ENCODE peak calls at places on chromosomes 7 and 10, in nine cellular contexts. I is Panc1, J is adrenal gland, G is Peyer's patch, O is mammary epithelial cell, F is fibroblast of lung, M is lower lobe of right lung, C is dorsolateral prefrontal cortex, A is lung. Q is an unnamed sample.
A peak's percentile ranks its signal among the peaks of the same experiment; 100 is the strongest.

GRCh38 chr7:76048668-76048988 is 722 bp downstream of the MDH2 start:
- DNase-seq in I (no peak), J (peak; percentile 37), G (no peak), O (no peak), F (no peak), M (peak; percentile 61), C (no peak), A (peak; percentile 39), Q (no peak)

GRCh38 chr7:25864943-25865633 is 286.9 kb upstream of the NFE2L3 start:
- DNase-seq in I (no peak), J (no peak), G (no peak), O (no peak), F (no peak), M (no peak), C (no peak), A (no peak), Q (no peak)

GRCh38 chr10:23157691-23158369 is 34.3 kb upstream of the PTF1A start:
- DNase-seq in I (no peak), J (peak; percentile 51), G (no peak), O (peak; percentile 33), F (peak; percentile 60), M (no peak), C (no peak), A (no peak), Q (no peak)

GRCh38 chr10:13632879-13633437 is 46.2 kb downstream of the PRPF18 start:
- DNase-seq in I (no peak), J (no peak), G (no peak), O (no peak), F (no peak), M (no peak), C (no peak), A (no peak), Q (no peak)

GRCh38 chr10:48801026-48801425 is 116.4 kb downstream of the WDFY4 start:
- DNase-seq in I (no peak), J (no peak), G (no peak), O (peak; percentile 54), F (no peak), M (no peak), C (no peak), A (no peak), Q (no peak)

GRCh38 chr10:76540786-76541185 is 1096.8 kb downstream of the KCNMA1 start:
- DNase-seq in I (no peak), J (no peak), G (no peak), O (peak; percentile 40), F (peak; percentile 32), M (no peak), C (no peak), A (no peak), Q (no peak)

GRCh38 chr10:115710136-115710535 is 562.9 kb downstream of the GFRA1 start:
- DNase-seq in I (no peak), J (no peak), G (no peak), O (no peak), F (no peak), M (no peak), C (no peak), A (no peak), Q (no peak)

GRCh38 chr7:88357794-88358533 is 51.3 kb upstream of the STEAP4 start:
- DNase-seq in I (no peak), J (peak; percentile 24), G (no peak), O (peak; percentile 36), F (no peak), M (no peak), C (no peak), A (no peak), Q (no peak)

GRCh38 chr10:34730726-34731125 is 84.4 kb downstream of the PARD3 start:
- DNase-seq in I (no peak), J (no peak), G (no peak), O (no peak), F (peak; percentile 78), M (no peak), C (no peak), A (no peak), Q (no peak)

DNA sequence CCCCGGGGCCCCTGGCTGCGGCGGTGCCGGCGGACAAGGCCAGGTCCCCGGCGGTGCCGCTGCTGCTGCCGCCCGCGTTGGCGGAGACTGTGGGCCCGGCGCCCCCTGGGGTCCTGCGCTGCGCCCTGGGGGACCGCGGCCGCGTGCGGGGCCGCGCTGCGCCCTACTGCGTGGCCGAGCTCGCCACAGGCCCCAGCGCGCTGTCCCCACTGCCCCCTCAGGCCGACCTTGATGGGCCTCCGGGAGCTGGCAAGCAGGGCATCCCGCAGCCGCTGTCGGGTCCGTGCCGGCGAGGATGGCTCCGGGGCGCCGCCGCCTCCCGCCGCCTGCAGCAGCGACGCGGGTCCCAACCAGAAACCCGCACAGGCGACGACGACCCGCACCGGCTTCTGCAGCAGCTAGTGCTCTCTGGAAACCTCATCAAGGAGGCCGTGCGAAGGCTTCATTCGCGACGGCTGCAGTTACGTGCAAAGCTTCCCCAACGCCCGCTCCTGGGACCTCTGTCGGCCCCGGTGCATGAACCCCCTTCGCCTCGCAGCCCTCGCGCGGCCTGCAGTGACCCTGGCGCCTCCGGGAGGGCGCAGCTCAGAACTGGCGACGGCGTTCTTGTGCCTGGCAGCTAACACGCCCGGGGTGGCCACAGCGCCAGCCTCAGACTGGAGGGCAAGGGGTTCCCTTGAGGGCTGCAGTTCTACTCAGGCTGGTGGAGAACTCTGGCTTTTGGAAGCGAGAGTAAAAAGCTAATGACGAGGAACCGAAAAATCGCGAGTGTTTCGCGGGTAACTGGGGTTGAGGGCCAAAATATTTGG is 804 bp downstream of the FRAT1 start:
- DNase-seq in I (no peak), J (peak; percentile 56), G (peak; percentile 77), O (peak; percentile 18), F (no peak), M (peak; percentile 84), C (peak; percentile 52), A (peak; percentile 61), Q (no peak)
- H3K27ac ChIP-seq in I (peak overlapping the region; percentile 54), J (peak overlapping the region; percentile 98), G (peak overlapping the region; percentile 98), O (no peak overlapping the region), F (peak overlapping the region; percentile 100), M (peak overlapping the region; percentile 99), C (peak overlapping the region; percentile 98), A (peak overlapping the region; percentile 99), Q (no peak overlapping the region)

DNA sequence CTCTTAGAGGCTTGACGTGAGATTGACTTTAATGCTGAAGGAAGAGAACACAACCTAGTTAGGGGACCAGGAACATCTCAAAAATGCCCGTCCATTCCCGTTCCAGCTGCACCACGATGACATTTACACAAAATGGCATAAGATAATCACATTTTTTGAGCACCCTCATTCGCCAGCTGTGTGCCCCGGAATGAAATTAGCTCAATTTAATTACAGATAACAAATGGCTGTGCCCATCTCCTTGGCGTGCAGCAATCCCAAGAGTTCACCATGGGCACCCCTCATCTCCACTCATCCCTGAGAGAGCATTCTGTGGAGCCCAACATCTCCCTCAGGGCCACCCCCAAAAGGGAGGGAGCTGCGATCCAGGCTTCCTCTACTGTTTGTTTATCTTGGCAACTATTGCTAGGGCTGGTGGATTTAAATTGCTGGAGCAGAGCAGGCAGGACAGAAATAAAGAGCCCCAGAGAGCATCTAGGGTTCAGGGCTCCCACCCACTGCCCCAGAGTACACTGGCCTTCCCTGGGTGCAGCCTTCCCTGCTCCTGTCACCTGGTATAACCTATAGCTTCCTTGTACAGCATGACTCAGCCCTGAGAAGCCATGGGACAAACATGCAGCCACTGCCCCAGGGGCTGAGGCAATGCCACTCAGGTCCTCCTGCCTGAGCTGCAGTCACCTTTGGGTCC is 263.5 kb downstream of the ZEB1 start:
- DNase-seq in I (no peak), J (no peak), G (no peak), O (no peak), F (peak; percentile 31), M (no peak), C (no peak), A (no peak), Q (no peak)
- H3K27ac ChIP-seq in I (peak overlapping the region; percentile 17), J (no peak overlapping the region), G (no peak overlapping the region), O (no peak overlapping the region), F (no peak overlapping the region), M (peak overlapping the region; percentile 46), C (no peak overlapping the region), A (peak overlapping the region; percentile 34), Q (no peak overlapping the region)

GRCh38 chr10:124705021-124705740 is 39.0 kb downstream of the FAM53B start:
- DNase-seq in I (no peak), J (no peak), G (peak; percentile 56), O (no peak), F (no peak), M (no peak), C (no peak), A (no peak), Q (no peak)

GRCh38 chr10:124704428-124704805 is 39.8 kb downstream of the FAM53B start:
- DNase-seq in I (no peak), J (no peak), G (no peak), O (no peak), F (no peak), M (no peak), C (no peak), A (no peak), Q (no peak)

GRCh38 chr10:124703372-124703771 is 40.8 kb downstream of the FAM53B start:
- DNase-seq in I (no peak), J (no peak), G (no peak), O (no peak), F (no peak), M (no peak), C (no peak), A (no peak), Q (no peak)

GRCh38 chr10:124701881-124702656 is 42.1 kb downstream of the FAM53B start:
- DNase-seq in I (no peak), J (peak; percentile 91), G (no peak), O (no peak), F (peak; percentile 56), M (no peak), C (no peak), A (no peak), Q (no peak)

DNA sequence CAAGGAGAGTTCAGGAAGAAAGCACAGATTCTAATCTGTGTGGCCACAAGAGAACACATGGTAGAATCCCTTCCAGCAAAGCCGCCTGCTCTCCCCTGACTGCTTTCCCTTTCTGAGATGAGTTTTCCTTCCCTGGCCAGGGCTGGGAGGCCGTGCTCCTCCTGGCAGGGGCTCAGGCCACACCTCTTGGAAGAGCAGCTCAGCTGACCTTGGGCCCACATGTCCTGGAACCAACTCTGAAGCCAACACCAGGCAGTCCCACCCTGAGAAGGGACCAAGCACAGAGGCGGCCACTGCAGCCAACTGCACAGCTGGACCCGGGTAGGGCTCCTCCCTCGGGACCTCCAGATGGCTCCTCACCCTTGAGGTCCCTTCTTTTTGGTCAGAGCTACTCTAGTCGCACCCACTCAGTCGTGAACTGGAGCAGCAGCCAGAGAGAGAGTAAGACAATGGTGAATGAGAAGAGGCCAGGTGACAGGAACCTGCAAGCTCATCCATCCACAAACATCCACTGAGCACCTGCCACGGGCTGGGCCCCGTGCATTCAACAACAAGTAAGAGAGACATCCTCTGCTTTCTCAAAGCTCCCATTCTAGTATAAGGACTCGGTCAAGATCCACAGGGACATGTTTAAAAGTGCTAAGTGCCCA is 40.3 kb downstream of the FAM53B start:
- DNase-seq in I (no peak), J (peak; percentile 93), G (peak; percentile 65), O (no peak), F (no peak), M (no peak), C (peak; percentile 80), A (no peak), Q (no peak)
- H3K27ac ChIP-seq in I (no peak overlapping the region), J (peak overlapping the region; percentile 95), G (peak overlapping the region; percentile 38), O (no peak overlapping the region), F (no peak overlapping the region), M (peak overlapping the region; percentile 84), C (peak overlapping the region; percentile 99), A (peak overlapping the region; percentile 41), Q (no peak overlapping the region)

DNA sequence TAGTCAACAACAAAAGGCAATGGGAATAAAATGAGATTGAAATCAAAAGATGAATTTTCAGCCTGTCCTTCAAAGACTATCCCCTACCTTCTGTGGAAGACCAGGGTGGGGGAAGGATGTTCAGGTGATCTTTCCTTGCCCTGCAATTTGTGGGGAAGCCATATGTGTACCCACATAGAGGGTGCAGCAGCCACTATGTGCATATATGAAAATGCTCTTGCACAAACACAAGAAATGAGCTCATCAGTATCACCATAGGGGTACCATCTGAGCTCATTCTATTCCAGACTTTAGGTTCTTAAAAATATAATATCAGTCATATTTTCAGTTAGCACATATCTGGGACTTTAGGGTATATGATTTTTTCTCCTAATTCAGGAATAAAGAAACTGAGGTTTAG is 17.7 kb downstream of the GIMAP5 start:
- DNase-seq in I (no peak), J (no peak), G (no peak), O (no peak), F (no peak), M (no peak), C (no peak), A (no peak), Q (no peak)
- H3K27ac ChIP-seq in I (no peak overlapping the region), J (no peak overlapping the region), G (no peak overlapping the region), O (no peak overlapping the region), F (no peak overlapping the region), M (no peak overlapping the region), C (no peak overlapping the region), A (no peak overlapping the region), Q (no peak overlapping the region)

Q was measured in AG04450.